ENCODE peak calls at places on chromosomes 2 and 18, in seven cellular contexts. D, L, H, M, Q, J and R are unnamed samples.
A peak's percentile ranks its signal among the peaks of the same experiment; 100 is the strongest.

GRCh38 chr2:205571300-205571858 is 110.9 kb upstream of the NRP2 start:
- DNase-seq in D (no peak), L (no peak), H (no peak), M (no peak), Q (peak; percentile 48), J (no peak), R (no peak)

GRCh38 chr2:18915227-18915626 is 325.9 kb upstream of the NT5C1B start:
- DNase-seq in D (no peak), L (no peak), H (no peak), M (no peak), Q (peak; percentile 4), J (no peak), R (no peak)

GRCh38 chr2:134189009-134189717 is 64.7 kb upstream of the MGAT5 start:
- DNase-seq in D (no peak), L (peak; percentile 61), H (no peak), M (peak; percentile 13), Q (no peak), J (no peak), R (peak; percentile 32)

GRCh38 chr2:48219555-48220436 is 310.2 kb upstream of the STON1 start:
- DNase-seq in D (no peak), L (no peak), H (no peak), M (no peak), Q (no peak), J (no peak), R (no peak)

GRCh38 chr2:86039178-86039962 is 66.3 kb downstream of the POLR1A start:
- DNase-seq in D (no peak), L (no peak), H (no peak), M (no peak), Q (no peak), J (no peak), R (no peak)

GRCh38 chr18:78779996-78780718 is 199.5 kb upstream of the SALL3 start:
- DNase-seq in D (no peak), L (no peak), H (no peak), M (no peak), Q (no peak), J (no peak), R (no peak)

GRCh38 chr2:36892805-36893204 is 73.5 kb downstream of the STRN start:
- DNase-seq in D (no peak), L (no peak), H (no peak), M (no peak), Q (no peak), J (no peak), R (no peak)

GRCh38 chr2:19099181-19099580 is 259.2 kb downstream of the OSR1 start:
- DNase-seq in D (no peak), L (no peak), H (no peak), M (no peak), Q (no peak), J (no peak), R (no peak)

GRCh38 chr18:62814114-62814759 is 98.9 kb downstream of the PHLPP1 start:
- DNase-seq in D (no peak), L (no peak), H (no peak), M (no peak), Q (peak; percentile 39), J (no peak), R (no peak)

GRCh38 chr2:32947484-32948143 is 861 bp downstream of the LTBP1 start:
- DNase-seq in D (no peak), L (peak; percentile 55), H (no peak), M (no peak), Q (peak; percentile 85), J (peak; percentile 41), R (no peak)

GRCh38 chr2:47033102-47033880 is 117.7 kb upstream of the MCFD2 start:
- DNase-seq in D (no peak), L (peak; percentile 34), H (no peak), M (no peak), Q (peak; percentile 25), J (no peak), R (no peak)

GRCh38 chr2:206873426-206873825 is 65.9 kb upstream of the CPO start:
- DNase-seq in D (no peak), L (peak; percentile 14), H (no peak), M (no peak), Q (no peak), J (no peak), R (no peak)

GRCh38 chr2:46365913-46366674 is 68.9 kb downstream of the EPAS1 start:
- DNase-seq in D (no peak), L (no peak), H (no peak), M (no peak), Q (no peak), J (no peak), R (no peak)

GRCh38 chr2:210370562-210370961 is 55.6 kb upstream of the MYL1 start:
- DNase-seq in D (no peak), L (no peak), H (no peak), M (no peak), Q (no peak), J (no peak), R (no peak)

GRCh38 chr2:239297142-239298125 is 103.4 kb downstream of the HDAC4 start:
- DNase-seq in D (no peak), L (no peak), H (no peak), M (no peak), Q (no peak), J (peak; percentile 22), R (no peak)

GRCh38 chr2:224369028-224369632 is 32.8 kb downstream of the FAM124B start:
- DNase-seq in D (no peak), L (peak; percentile 68), H (no peak), M (peak; percentile 37), Q (peak; percentile 78), J (no peak), R (no peak)

GRCh38 chr18:62413189-62413588 is 88.1 kb downstream of the TNFRSF11A start:
- DNase-seq in D (no peak), L (no peak), H (no peak), M (no peak), Q (no peak), J (no peak), R (no peak)

GRCh38 chr2:241020201-241020600 is 21.8 kb downstream of the SNED1 start:
- DNase-seq in D (no peak), L (no peak), H (no peak), M (no peak), Q (no peak), J (no peak), R (no peak)